ENCODE peak calls at places on chromosomes 7 and 10, in six cellular contexts. One of them, this sample, is unnamed.

GRCh38 chr7:26091933-26092332 is 60.1 kb upstream of the NFE2L3 start:
- DNase-seq in mesenchymal stem cell: peak; percentile 22
- DNase-seq in H1: no peak
- DNase-seq in IMR-90: peak; percentile 13
- DNase-seq in trophoblast cell: no peak
- DNase-seq in H9: no peak
- DNase-seq in this sample: no peak

GRCh38 chr7:159045839-159046238 is 98.8 kb downstream of the VIPR2 start:
- DNase-seq in mesenchymal stem cell: no peak
- DNase-seq in H1: no peak
- DNase-seq in trophoblast cell: no peak
- DNase-seq in H9: no peak
- DNase-seq in IMR-90: no peak
- DNase-seq in this sample: no peak

GRCh38 chr10:36542493-36542892 is 582.9 kb upstream of the ANKRD30A start:
- DNase-seq in mesenchymal stem cell: no peak
- DNase-seq in H1: no peak
- DNase-seq in H9: no peak
- DNase-seq in IMR-90: no peak
- DNase-seq in trophoblast cell: no peak
- DNase-seq in this sample: no peak

GRCh38 chr10:78763651-78764395 is 304.9 kb upstream of the ZMIZ1 start:
- DNase-seq in H9: no peak
- DNase-seq in trophoblast cell: no peak
- DNase-seq in H1: no peak
- DNase-seq in mesenchymal stem cell: no peak
- DNase-seq in IMR-90: no peak
- DNase-seq in this sample: no peak

GRCh38 chr7:111914287-111914686 is 291.9 kb downstream of the DOCK4 start:
- DNase-seq in IMR-90: no peak
- DNase-seq in mesenchymal stem cell: no peak
- DNase-seq in trophoblast cell: no peak
- DNase-seq in H9: no peak
- DNase-seq in H1: no peak
- DNase-seq in this sample: no peak

GRCh38 chr10:34866848-34867247 is 51.8 kb upstream of the PARD3 start:
- DNase-seq in mesenchymal stem cell: no peak
- DNase-seq in trophoblast cell: no peak
- DNase-seq in H1: no peak
- DNase-seq in IMR-90: no peak
- DNase-seq in H9: peak; percentile 50
- DNase-seq in this sample: no peak

GRCh38 chr7:31236868-31237267 is 103.7 kb downstream of the NEUROD6 start:
- DNase-seq in H1: no peak
- DNase-seq in trophoblast cell: no peak
- DNase-seq in IMR-90: no peak
- DNase-seq in H9: no peak
- DNase-seq in mesenchymal stem cell: no peak
- DNase-seq in this sample: no peak

GRCh38 chr7:7157177-7157886 is 25.0 kb upstream of the C1GALT1 start:
- DNase-seq in H9: no peak
- DNase-seq in mesenchymal stem cell: peak; percentile 22
- DNase-seq in IMR-90: peak; percentile 58
- DNase-seq in trophoblast cell: no peak
- DNase-seq in H1: no peak
- DNase-seq in this sample: no peak

GRCh38 chr10:28179490-28180099 is 123.3 kb downstream of the MPP7 start:
- DNase-seq in IMR-90: peak; percentile 62
- DNase-seq in mesenchymal stem cell: peak; percentile 65
- DNase-seq in H9: no peak
- DNase-seq in trophoblast cell: peak; percentile 20
- DNase-seq in H1: no peak
- DNase-seq in this sample: peak; percentile 50

GRCh38 chr7:111394891-111395290 is 167.4 kb downstream of the IMMP2L start:
- DNase-seq in trophoblast cell: no peak
- DNase-seq in mesenchymal stem cell: no peak
- DNase-seq in IMR-90: no peak
- DNase-seq in H1: no peak
- DNase-seq in H9: no peak
- DNase-seq in this sample: no peak

GRCh38 chr7:73851410-73852338 is 9.3 kb upstream of the TMEM270 start:
- DNase-seq in mesenchymal stem cell: peak; percentile 98
- DNase-seq in H9: no peak
- DNase-seq in IMR-90: peak; percentile 99
- DNase-seq in trophoblast cell: peak; percentile 41
- DNase-seq in H1: no peak
- DNase-seq in this sample: no peak

GRCh38 chr7:90836937-90837336 is 240.8 kb downstream of the CDK14 start:
- DNase-seq in H1: no peak
- DNase-seq in mesenchymal stem cell: no peak
- DNase-seq in trophoblast cell: no peak
- DNase-seq in H9: no peak
- DNase-seq in IMR-90: no peak
- DNase-seq in this sample: no peak

GRCh38 chr10:78889536-78890063 is 179.2 kb upstream of the ZMIZ1 start:
- DNase-seq in trophoblast cell: no peak
- DNase-seq in mesenchymal stem cell: no peak
- DNase-seq in H9: no peak
- DNase-seq in H1: no peak
- DNase-seq in IMR-90: no peak
- DNase-seq in this sample: no peak

GRCh38 chr10:6701289-6701688 is 121.2 kb upstream of the PRKCQ start:
- DNase-seq in H1: peak; percentile 60
- DNase-seq in mesenchymal stem cell: no peak
- DNase-seq in IMR-90: no peak
- DNase-seq in H9: peak; percentile 52
- DNase-seq in trophoblast cell: no peak
- DNase-seq in this sample: no peak

GRCh38 chr7:36152756-36153570 is at the start of gene EEPD1:
- DNase-seq in H9: peak; percentile 99
- DNase-seq in IMR-90: peak; percentile 99
- DNase-seq in mesenchymal stem cell: peak; percentile 99
- DNase-seq in trophoblast cell: peak; percentile 99
- DNase-seq in H1: peak; percentile 100
- DNase-seq in this sample: peak; percentile 99

DNA sequence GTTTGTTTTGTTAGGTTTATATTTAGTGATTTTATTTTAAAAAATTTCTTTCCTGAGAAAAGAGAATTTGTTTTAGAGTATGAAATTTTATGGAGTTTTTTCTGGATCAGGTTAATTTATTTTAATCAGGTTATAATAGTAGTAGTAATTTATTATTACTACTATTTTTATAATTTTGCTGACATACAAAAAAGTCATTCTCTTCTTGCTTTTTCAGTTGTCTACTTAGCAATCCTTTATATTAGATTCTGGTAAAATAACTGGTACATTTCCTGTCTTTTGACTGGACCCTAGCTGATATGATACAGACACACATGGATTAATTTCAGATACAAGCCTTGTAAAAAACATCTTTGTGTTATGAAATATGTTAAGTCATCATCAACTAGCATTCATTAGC is 5.3 kb downstream of the CASD1 start:
- DNase-seq in mesenchymal stem cell: no peak
- DNase-seq in trophoblast cell: no peak
- DNase-seq in H1: no peak
- DNase-seq in H9: no peak
- DNase-seq in IMR-90: no peak
- DNase-seq in this sample: no peak
- H4K91ac ChIP-seq in mesenchymal stem cell: no peak overlapping the region
- H4K91ac ChIP-seq in trophoblast cell: no peak overlapping the region
- H4K91ac ChIP-seq in H1: no peak overlapping the region
- H4K91ac ChIP-seq in H9: no peak overlapping the region
- H4K91ac ChIP-seq in IMR-90: no peak overlapping the region
- H4K91ac ChIP-seq in this sample: no peak overlapping the region

GRCh38 chr10:123474700-123475099 is 191.5 kb upstream of the GPR26 start:
- DNase-seq in H1: no peak
- DNase-seq in trophoblast cell: no peak
- DNase-seq in H9: no peak
- DNase-seq in IMR-90: no peak
- DNase-seq in mesenchymal stem cell: no peak
- DNase-seq in this sample: no peak
- H4K91ac ChIP-seq in H1: no peak overlapping the region
- H4K91ac ChIP-seq in trophoblast cell: no peak overlapping the region
- H4K91ac ChIP-seq in H9: no peak overlapping the region
- H4K91ac ChIP-seq in IMR-90: no peak overlapping the region
- H4K91ac ChIP-seq in mesenchymal stem cell: no peak overlapping the region
- H4K91ac ChIP-seq in this sample: no peak overlapping the region

GRCh38 chr7:117555260-117555659 is 75.4 kb downstream of the CFTR start:
- DNase-seq in trophoblast cell: no peak
- DNase-seq in IMR-90: no peak
- DNase-seq in H9: no peak
- DNase-seq in mesenchymal stem cell: no peak
- DNase-seq in H1: no peak
- DNase-seq in this sample: no peak

GRCh38 chr7:117562732-117563131 is 82.9 kb downstream of the CFTR start:
- DNase-seq in trophoblast cell: no peak
- DNase-seq in H9: no peak
- DNase-seq in IMR-90: no peak
- DNase-seq in mesenchymal stem cell: no peak
- DNase-seq in H1: no peak
- DNase-seq in this sample: no peak

GRCh38 chr7:117564080-117564479 is 84.3 kb downstream of the CFTR start:
- DNase-seq in H9: no peak
- DNase-seq in H1: no peak
- DNase-seq in IMR-90: no peak
- DNase-seq in trophoblast cell: peak; percentile 19
- DNase-seq in mesenchymal stem cell: peak; percentile 13
- DNase-seq in this sample: no peak

GRCh38 chr7:117560030-117560429 is 80.2 kb downstream of the CFTR start:
- DNase-seq in trophoblast cell: no peak
- DNase-seq in mesenchymal stem cell: no peak
- DNase-seq in H9: no peak
- DNase-seq in IMR-90: no peak
- DNase-seq in H1: no peak
- DNase-seq in this sample: no peak

DNA sequence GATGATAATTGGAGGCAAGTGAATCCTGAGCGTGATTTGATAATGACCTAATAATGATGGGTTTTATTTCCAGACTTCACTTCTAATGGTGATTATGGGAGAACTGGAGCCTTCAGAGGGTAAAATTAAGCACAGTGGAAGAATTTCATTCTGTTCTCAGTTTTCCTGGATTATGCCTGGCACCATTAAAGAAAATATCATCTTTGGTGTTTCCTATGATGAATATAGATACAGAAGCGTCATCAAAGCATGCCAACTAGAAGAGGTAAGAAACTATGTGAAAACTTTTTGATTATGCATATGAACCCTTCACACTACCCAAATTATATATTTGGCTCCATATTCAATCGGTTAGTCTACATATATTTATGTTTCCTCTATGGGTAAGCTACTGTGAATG is 79.6 kb downstream of the CFTR start:
- DNase-seq in mesenchymal stem cell: no peak
- DNase-seq in H9: no peak
- DNase-seq in IMR-90: no peak
- DNase-seq in trophoblast cell: no peak
- DNase-seq in H1: no peak
- DNase-seq in this sample: no peak
- H4K91ac ChIP-seq in mesenchymal stem cell: no peak overlapping the region
- H4K91ac ChIP-seq in H9: no peak overlapping the region
- H4K91ac ChIP-seq in IMR-90: no peak overlapping the region
- H4K91ac ChIP-seq in trophoblast cell: no peak overlapping the region
- H4K91ac ChIP-seq in H1: no peak overlapping the region
- H4K91ac ChIP-seq in this sample: no peak overlapping the region

DNA sequence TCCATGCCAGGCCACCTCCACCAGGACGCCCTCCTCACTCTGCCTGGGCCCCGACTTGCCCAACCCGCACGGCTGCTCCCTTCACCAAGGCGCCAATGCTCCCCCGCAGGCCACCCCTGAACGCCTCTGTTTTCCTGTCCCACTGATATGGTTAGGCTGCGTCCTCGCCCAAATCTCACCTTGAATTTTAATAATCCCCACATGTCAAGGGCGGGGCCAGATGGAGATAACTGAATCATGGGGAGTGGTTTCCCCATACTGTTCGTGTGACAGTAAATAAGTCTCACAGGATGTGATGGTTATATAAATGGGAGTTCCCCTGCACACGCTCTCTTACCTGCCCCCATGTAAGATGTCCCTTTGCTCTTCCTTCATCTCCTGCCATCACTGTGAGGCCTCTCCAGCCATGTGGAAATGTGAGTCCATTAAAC is 29.8 kb downstream of the RSU1 start:
- DNase-seq in trophoblast cell: no peak
- DNase-seq in mesenchymal stem cell: no peak
- DNase-seq in H9: no peak
- DNase-seq in IMR-90: no peak
- DNase-seq in H1: no peak
- DNase-seq in this sample: no peak
- H4K91ac ChIP-seq in trophoblast cell: no peak overlapping the region
- H4K91ac ChIP-seq in mesenchymal stem cell: no peak overlapping the region
- H4K91ac ChIP-seq in H9: no peak overlapping the region
- H4K91ac ChIP-seq in IMR-90: no peak overlapping the region
- H4K91ac ChIP-seq in H1: no peak overlapping the region
- H4K91ac ChIP-seq in this sample: no peak overlapping the region

GRCh38 chr7:54980521-54980920 is 38.3 kb upstream of the EGFR start:
- DNase-seq in trophoblast cell: peak; percentile 79
- DNase-seq in mesenchymal stem cell: no peak
- DNase-seq in H1: no peak
- DNase-seq in H9: no peak
- DNase-seq in IMR-90: no peak
- DNase-seq in this sample: no peak
- H4K91ac ChIP-seq in trophoblast cell: no peak overlapping the region
- H4K91ac ChIP-seq in mesenchymal stem cell: no peak overlapping the region
- H4K91ac ChIP-seq in H1: no peak overlapping the region
- H4K91ac ChIP-seq in H9: no peak overlapping the region
- H4K91ac ChIP-seq in IMR-90: no peak overlapping the region
- H4K91ac ChIP-seq in this sample: no peak overlapping the region

DNA sequence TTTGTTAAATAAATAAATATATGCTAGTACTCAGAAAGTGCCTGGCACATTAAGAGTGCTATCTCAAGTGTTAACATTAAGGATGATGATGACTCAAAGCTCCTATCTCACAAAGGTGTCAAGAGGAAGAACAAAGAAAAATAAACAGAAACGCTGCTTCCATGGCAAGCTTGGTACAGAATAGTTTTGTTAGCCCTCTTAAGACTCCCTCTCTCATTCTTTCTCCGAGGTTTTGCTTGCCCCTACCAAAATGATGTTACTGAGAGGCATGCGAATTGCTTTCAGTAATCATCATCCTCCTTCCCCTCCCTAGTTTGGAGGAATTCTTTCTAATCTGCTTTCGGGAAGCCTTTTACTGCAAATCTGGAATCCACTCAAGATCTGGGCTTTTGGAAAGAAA is 96.7 kb downstream of the SORCS1 start:
- DNase-seq in H1: no peak
- DNase-seq in H9: no peak
- DNase-seq in trophoblast cell: no peak
- DNase-seq in IMR-90: no peak
- DNase-seq in mesenchymal stem cell: no peak
- DNase-seq in this sample: no peak
- H4K91ac ChIP-seq in H1: no peak overlapping the region
- H4K91ac ChIP-seq in H9: no peak overlapping the region
- H4K91ac ChIP-seq in trophoblast cell: no peak overlapping the region
- H4K91ac ChIP-seq in IMR-90: no peak overlapping the region
- H4K91ac ChIP-seq in mesenchymal stem cell: no peak overlapping the region
- H4K91ac ChIP-seq in this sample: no peak overlapping the region

GRCh38 chr7:102128303-102128702 is 158.4 kb upstream of the SH2B2 start:
- DNase-seq in mesenchymal stem cell: no peak
- DNase-seq in H9: no peak
- DNase-seq in IMR-90: no peak
- DNase-seq in trophoblast cell: no peak
- DNase-seq in H1: no peak
- DNase-seq in this sample: no peak

GRCh38 chr7:102129636-102130370 is 156.9 kb upstream of the SH2B2 start:
- DNase-seq in IMR-90: no peak
- DNase-seq in H1: no peak
- DNase-seq in mesenchymal stem cell: no peak
- DNase-seq in trophoblast cell: no peak
- DNase-seq in H9: no peak
- DNase-seq in this sample: no peak

GRCh38 chr7:102132209-102132752 is 154.4 kb upstream of the SH2B2 start:
- DNase-seq in H1: no peak
- DNase-seq in trophoblast cell: peak; percentile 59
- DNase-seq in H9: no peak
- DNase-seq in mesenchymal stem cell: no peak
- DNase-seq in IMR-90: no peak
- DNase-seq in this sample: no peak
- H4K91ac ChIP-seq in H1: no peak overlapping the region
- H4K91ac ChIP-seq in trophoblast cell: no peak overlapping the region
- H4K91ac ChIP-seq in H9: no peak overlapping the region
- H4K91ac ChIP-seq in mesenchymal stem cell: no peak overlapping the region
- H4K91ac ChIP-seq in IMR-90: no peak overlapping the region
- H4K91ac ChIP-seq in this sample: no peak overlapping the region

This sample was measured in neuronal stem cell.